ENCODE peak calls at places on chromosomes 13 and 19, in four cellular contexts. S is IMR-90, K is mesendoderm, W is H1. Q is an unnamed sample.

GRCh38 chr19:7595466-7596133 is at the start of gene CAMSAP3:
- DNase-seq in W (peak; percentile 91), S (no peak), K (peak; percentile 63), Q (peak; percentile 86)

GRCh38 chr13:71320452-71320851 is 546.6 kb downstream of the DACH1 start:
- DNase-seq in S (peak; percentile 41), K (peak; percentile 46), W (peak; percentile 51), Q (no peak)

GRCh38 chr13:26599885-26600284 is 42.4 kb downstream of the WASF3 start:
- DNase-seq in K (no peak), S (no peak), W (no peak), Q (no peak)

GRCh38 chr13:48562296-48563066 is 29.6 kb upstream of the RCBTB2 start:
- DNase-seq in K (no peak), W (no peak), S (no peak), Q (no peak)

GRCh38 chr13:72851678-72852014 is 69.7 kb downstream of the PIBF1 start:
- DNase-seq in K (peak; percentile 4), W (no peak), S (no peak), Q (no peak)

GRCh38 chr13:99955747-99956472 is 15.7 kb downstream of the ZIC5 start:
- DNase-seq in S (peak; percentile 17), W (peak; percentile 72), K (peak; percentile 54), Q (peak; percentile 47)

GRCh38 chr19:35240322-35240721 is 8.5 kb upstream of the LSR start:
- DNase-seq in K (no peak), W (no peak), S (no peak), Q (no peak)

GRCh38 chr19:55692681-55693081 is 17.7 kb downstream of the EPN1 start:
- DNase-seq in S (no peak), W (no peak), K (no peak), Q (no peak)

GRCh38 chr13:26485786-26486185 is 71.7 kb upstream of the WASF3 start:
- DNase-seq in K (peak; percentile 37), W (no peak), S (no peak), Q (no peak)

GRCh38 chr13:104315606-104316005 is 1249.4 kb upstream of the SLC10A2 start:
- DNase-seq in K (no peak), W (no peak), S (peak; percentile 97), Q (no peak)

GRCh38 chr13:24151864-24152263 is 8.7 kb upstream of the SPATA13 start:
- DNase-seq in K (no peak), S (no peak), W (no peak), Q (no peak)

GRCh38 chr13:19960673-19961015 is 2.1 kb downstream of the ZMYM2 start:
- DNase-seq in S (no peak), K (no peak), W (no peak), Q (no peak)

GRCh38 chr13:113053801-113054604 is 51.6 kb upstream of the F7 start:
- DNase-seq in S (no peak), W (no peak), K (no peak), Q (no peak)

GRCh38 chr19:21023901-21024300 is 3.4 kb downstream of the ZNF430 start:
- DNase-seq in K (no peak), W (no peak), S (peak; percentile 65), Q (no peak)

GRCh38 chr13:20371825-20372224 is 139.7 kb upstream of the GJB6 start:
- DNase-seq in W (no peak), S (no peak), K (no peak), Q (no peak)

GRCh38 chr19:40685563-40685962 is 4.9 kb downstream of the NUMBL start:
- DNase-seq in K (no peak), W (no peak), S (no peak), Q (no peak)

GRCh38 chr19:48751835-48752510 is 468 bp downstream of the FUT1 start:
- DNase-seq in W (no peak), S (no peak), K (peak; percentile 65), Q (no peak)

GRCh38 chr13:37069597-37070103 is 10.2 kb upstream of the SUPT20H start:
- DNase-seq in W (no peak), S (no peak), K (no peak), Q (no peak)

GRCh38 chr19:6963937-6964336 is 57.3 kb downstream of the MBD3L2B start:
- DNase-seq in K (no peak), W (peak; percentile 43), S (no peak), Q (no peak)

GRCh38 chr13:41765020-41765419 is 195.9 kb downstream of the VWA8 start:
- DNase-seq in K (no peak), S (no peak), W (no peak), Q (no peak)

GRCh38 chr19:15332311-15332996 is at the start of gene BRD4:
- DNase-seq in W (peak; percentile 86), S (peak; percentile 42), K (peak; percentile 64), Q (peak; percentile 64)

GRCh38 chr19:49856574-49857021 is 5.6 kb downstream of the PTOV1 start:
- DNase-seq in S (no peak), W (no peak), K (no peak), Q (no peak)
- H2BK5ac ChIP-seq in S (no peak overlapping the region), W (no peak overlapping the region), K (no peak overlapping the region), Q (no peak overlapping the region)

GRCh38 chr13:51449018-51449417 is 3.8 kb downstream of the INTS6 start:
- DNase-seq in K (no peak), W (no peak), S (no peak), Q (no peak)

DNA sequence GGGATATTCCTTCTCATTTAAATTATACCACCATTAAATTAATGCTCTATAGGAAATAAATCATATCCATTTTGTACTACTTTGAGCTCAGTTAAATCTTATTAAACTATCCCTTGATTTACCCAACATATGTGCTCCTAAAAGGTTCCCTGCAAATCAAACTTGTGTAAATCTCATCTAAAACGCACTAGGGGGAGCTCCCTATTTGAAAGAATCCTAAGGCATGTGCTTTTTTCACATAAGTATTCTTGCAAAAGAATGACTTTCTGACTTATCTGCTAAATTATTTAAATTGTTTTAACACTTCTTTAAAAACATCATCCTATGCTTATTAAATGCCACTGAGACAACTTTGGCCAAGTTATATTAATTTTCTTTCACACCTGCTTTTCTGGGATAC is 7.9 kb downstream of the INTS6 start:
- DNase-seq in S (peak; percentile 68), K (peak; percentile 33), W (no peak), Q (no peak)
- H3K56ac ChIP-seq in S (no peak overlapping the region), K (no peak overlapping the region), W (no peak overlapping the region), Q (no peak overlapping the region)

GRCh38 chr19:38647368-38647965 is at the start of gene ACTN4:
- DNase-seq in K (peak; percentile 98), W (peak; percentile 100), S (peak; percentile 94), Q (peak; percentile 99)

GRCh38 chr19:38650180-38650775 is 2.8 kb downstream of the ACTN4 start:
- DNase-seq in S (no peak), K (no peak), W (no peak), Q (no peak)

GRCh38 chr19:38647966-38648788 is 728 bp downstream of the ACTN4 start:
- DNase-seq in K (no peak), S (no peak), W (no peak), Q (no peak)

GRCh38 chr19:38649305-38650179 is 2.1 kb downstream of the ACTN4 start:
- DNase-seq in K (no peak), S (no peak), W (no peak), Q (no peak)

DNA sequence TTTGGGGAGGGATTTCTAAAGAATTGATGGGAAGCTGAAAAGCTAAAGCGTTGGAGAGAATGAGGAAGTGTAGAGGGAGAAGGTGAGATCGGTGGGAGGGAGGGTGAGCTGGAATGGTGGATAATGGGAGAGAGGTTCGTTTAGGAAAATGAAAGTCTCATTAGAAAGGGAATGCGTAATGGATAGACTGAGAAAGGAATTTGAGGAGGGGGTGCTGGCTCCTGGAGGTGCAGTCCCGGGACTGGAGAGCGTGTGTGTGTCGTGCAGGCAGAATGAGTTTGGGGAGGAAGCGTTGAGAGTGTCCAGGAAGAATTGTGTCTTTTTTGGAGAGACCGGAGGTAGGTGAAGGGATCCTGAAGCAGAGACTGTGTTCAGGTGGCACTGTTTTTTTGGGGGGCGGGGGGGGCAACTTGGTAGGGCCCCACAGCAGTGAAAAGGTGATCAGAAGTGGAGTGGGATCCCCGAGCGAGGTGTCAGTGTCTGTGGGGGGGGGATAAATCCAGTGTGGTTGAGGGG is 1.4 kb downstream of the ACTN4 start:
- DNase-seq in S (no peak), W (no peak), K (no peak), Q (no peak)
- H2BK5ac ChIP-seq in S (peak overlapping the region; percentile 93), W (peak overlapping the region; percentile 83), K (peak overlapping the region; percentile 4), Q (no peak overlapping the region)

DNA sequence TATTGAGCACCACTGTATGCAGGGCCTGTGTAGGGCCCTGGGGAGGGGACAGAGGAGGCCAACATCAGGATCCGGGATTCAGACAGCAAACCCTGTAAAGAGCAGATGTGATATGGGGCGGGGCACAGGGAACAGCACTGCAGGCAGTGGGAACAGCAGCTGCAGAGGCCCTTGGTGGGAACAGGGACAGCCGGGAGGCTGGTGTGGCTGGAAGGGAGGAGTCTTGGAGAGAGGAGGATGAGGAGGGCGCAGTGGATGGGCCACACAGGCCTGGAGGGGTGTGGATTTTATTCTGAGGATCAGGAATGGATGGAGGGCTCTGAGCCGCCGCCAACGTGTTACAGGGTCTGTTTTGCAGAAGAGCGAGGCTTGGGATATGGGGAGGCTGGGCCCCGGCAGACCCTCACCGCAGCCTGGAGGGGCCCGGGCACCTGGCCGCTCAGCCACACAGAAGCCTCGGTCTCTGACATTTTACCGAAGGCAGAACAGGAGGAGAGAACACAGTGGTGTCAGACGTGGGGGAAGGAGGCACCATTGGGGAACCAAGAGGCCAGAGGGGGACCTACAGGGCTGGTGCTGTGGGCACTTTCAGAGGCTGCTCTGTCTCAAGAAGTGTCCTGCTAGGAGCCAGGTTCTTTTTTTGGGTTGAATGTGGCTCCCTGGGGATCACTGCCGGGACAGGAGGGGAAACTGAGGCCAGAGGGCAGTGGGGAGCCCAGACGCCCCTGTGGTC is 6.9 kb downstream of the EFNA2 start:
- DNase-seq in K (no peak), W (no peak), S (no peak), Q (no peak)
- H3K56ac ChIP-seq in K (no peak overlapping the region), W (no peak overlapping the region), S (no peak overlapping the region), Q (no peak overlapping the region)

GRCh38 chr13:34401741-34402140 is 540.3 kb upstream of the NBEA start:
- DNase-seq in W (no peak), K (no peak), S (no peak), Q (no peak)
- H2BK5ac ChIP-seq in W (no peak overlapping the region), K (no peak overlapping the region), S (no peak overlapping the region), Q (no peak overlapping the region)

Q was measured in H9.